ENCODE peak calls at places on chromosomes 7 and 10, in four cellular contexts. L is sigmoid colon, I is fibroblast of lung, Y is kidney epithelial cell. W is an unnamed sample.

GRCh38 chr10:3571310-3571825 is 213.6 kb downstream of the KLF6 start:
- DNase-seq in L (no peak), I (no peak), Y (no peak), W (no peak)

GRCh38 chr10:106078796-106079576 is 1085.5 kb downstream of the SORCS1 start:
- DNase-seq in L (no peak), I (no peak), Y (peak; percentile 37), W (no peak)

GRCh38 chr7:103752995-103753394 is 236.5 kb downstream of the RELN start:
- DNase-seq in L (no peak), I (peak; percentile 4), Y (no peak), W (no peak)

GRCh38 chr10:104641150-104642000 is at the start of gene SORCS3:
- DNase-seq in L (no peak), I (no peak), Y (no peak), W (no peak)

GRCh38 chr7:907158-907980 is 31.0 kb downstream of the GET4 start:
- DNase-seq in L (no peak), I (no peak), Y (no peak), W (no peak)

GRCh38 chr7:137878333-137878961 is 31.7 kb upstream of the DGKI start:
- DNase-seq in L (peak; percentile 96), I (peak; percentile 39), Y (no peak), W (no peak)

GRCh38 chr7:44466300-44467216 is 23.9 kb downstream of the NUDCD3 start:
- DNase-seq in L (no peak), I (peak; percentile 36), Y (no peak), W (no peak)

GRCh38 chr10:96673318-96674099 is 46.8 kb downstream of the PIK3AP1 start:
- DNase-seq in L (no peak), I (peak; percentile 29), Y (peak; percentile 60), W (peak; percentile 13)

GRCh38 chr7:46930336-46930735 is 651.6 kb downstream of the TNS3 start:
- DNase-seq in L (no peak), I (peak; percentile 95), Y (peak; percentile 96), W (peak; percentile 83)

GRCh38 chr10:24953350-24954074 is 1.1 kb upstream of the PRTFDC1 start:
- DNase-seq in L (no peak), I (peak; percentile 87), Y (no peak), W (no peak)

GRCh38 chr7:16367115-16367514 is 54.2 kb downstream of the CRPPA start:
- DNase-seq in L (no peak), I (no peak), Y (no peak), W (no peak)

GRCh38 chr10:34565934-34566333 is 249.2 kb downstream of the PARD3 start:
- DNase-seq in L (no peak), I (no peak), Y (no peak), W (no peak)

GRCh38 chr7:94087664-94088352 is 83.7 kb upstream of the BET1 start:
- DNase-seq in L (no peak), I (peak; percentile 84), Y (peak; percentile 52), W (peak; percentile 66)

GRCh38 chr7:2757361-2757903 is 69.4 kb downstream of the AMZ1 start:
- DNase-seq in L (peak; percentile 93), I (no peak), Y (no peak), W (no peak)

GRCh38 chr10:61901829-61902447 is 439 bp downstream of the ARID5B start:
- DNase-seq in L (no peak), I (no peak), Y (no peak), W (no peak)

GRCh38 chr10:100890696-100891271 is 22.0 kb upstream of the SLF2 start:
- DNase-seq in L (no peak), I (peak; percentile 97), Y (peak; percentile 91), W (peak; percentile 91)

GRCh38 chr7:27689045-27689877 is 26.6 kb upstream of the HIBADH start:
- DNase-seq in L (no peak), I (no peak), Y (no peak), W (no peak)

GRCh38 chr10:49272251-49273081 is 26.5 kb upstream of the C10orf71 start:
- DNase-seq in L (no peak), I (no peak), Y (no peak), W (no peak)

GRCh38 chr10:59655309-59655708 is 54.3 kb downstream of the SLC16A9 start:
- DNase-seq in L (no peak), I (no peak), Y (no peak), W (no peak)

GRCh38 chr10:111856631-111857030 is 326.9 kb downstream of the GPAM start:
- DNase-seq in L (no peak), I (no peak), Y (no peak), W (no peak)

GRCh38 chr10:1109795-1110673 is 53.8 kb downstream of the WDR37 start:
- DNase-seq in L (no peak), I (peak; percentile 74), Y (peak; percentile 88), W (peak; percentile 41)

GRCh38 chr7:27271384-27271783 is 28.8 kb downstream of the EVX1 start:
- DNase-seq in L (no peak), I (no peak), Y (no peak), W (no peak)

GRCh38 chr10:97230146-97230545 is 44.4 kb upstream of the SLIT1 start:
- DNase-seq in L (no peak), I (peak; percentile 12), Y (no peak), W (no peak)

GRCh38 chr10:52883996-52884871 is 111.7 kb upstream of the MBL2 start:
- DNase-seq in L (no peak), I (peak; percentile 80), Y (peak; percentile 83), W (peak; percentile 39)

GRCh38 chr7:15891151-15891842 is 204.8 kb upstream of the MEOX2 start:
- DNase-seq in L (no peak), I (no peak), Y (peak; percentile 49), W (no peak)

GRCh38 chr10:102919992-102920736 is 2.1 kb downstream of the CNNM2 start:
- DNase-seq in L (no peak), I (no peak), Y (no peak), W (no peak)

GRCh38 chr10:131061221-131061620 is 250.3 kb downstream of the TCERG1L start:
- DNase-seq in L (no peak), I (no peak), Y (no peak), W (no peak)
- H3K27me3 ChIP-seq in L (no peaks in the 10 kb centered on the region), I (no peaks in the 10 kb centered on the region), Y (no peaks in the 10 kb centered on the region), W (no peaks in the 10 kb centered on the region)

GRCh38 chr10:122999347-122999746 is 9.2 kb downstream of the IKZF5 start:
- DNase-seq in L (no peak), I (no peak), Y (no peak), W (no peak)

GRCh38 chr10:123000155-123000554 is 8.4 kb downstream of the IKZF5 start:
- DNase-seq in L (no peak), I (no peak), Y (no peak), W (no peak)

GRCh38 chr10:122998934-122999333 is 9.7 kb downstream of the IKZF5 start:
- DNase-seq in L (no peak), I (no peak), Y (no peak), W (no peak)

GRCh38 chr10:122997864-122998263 is 10.7 kb downstream of the IKZF5 start:
- DNase-seq in L (no peak), I (no peak), Y (no peak), W (no peak)

GRCh38 chr10:122998360-122998917 is 10.2 kb downstream of the IKZF5 start:
- DNase-seq in L (no peak), I (no peak), Y (no peak), W (no peak)
- H3K4me3 ChIP-seq in L (no peak overlapping the region), I (no peak overlapping the region), Y (no peak overlapping the region), W (no peak overlapping the region)

DNA sequence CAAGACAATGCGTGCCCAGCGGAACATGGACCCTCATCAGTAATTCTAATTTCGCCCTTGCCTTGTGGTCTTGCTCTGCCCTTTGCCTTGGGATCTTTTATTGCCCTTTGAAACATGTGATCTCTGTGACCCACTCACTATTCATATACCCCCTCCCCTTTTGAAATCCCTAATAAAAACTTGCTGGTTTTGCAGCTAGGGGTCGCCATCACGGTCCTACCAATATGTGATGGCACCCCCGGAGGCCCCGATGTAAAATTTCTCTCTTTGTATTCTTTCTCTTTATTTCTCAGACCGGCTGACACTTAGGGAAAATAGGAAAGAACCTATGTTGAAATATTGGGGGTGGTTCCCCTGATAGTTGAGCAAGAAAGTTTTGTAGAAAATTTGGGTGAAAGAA is 242.7 kb downstream of the CDK14 start:
- DNase-seq in L (no peak), I (no peak), Y (no peak), W (no peak)
- TF ChIP-seq CTCF in L (no peak), I (no peak), Y (no peak), W (no peak)

GRCh38 chr7:4048336-4048735 is 633.8 kb upstream of the FOXK1 start:
- DNase-seq in L (no peak), I (no peak), Y (no peak), W (no peak)
- H3K27me3 ChIP-seq in L (no peaks in the 10 kb centered on the region), I (no peaks in the 10 kb centered on the region), Y (no peaks in the 10 kb centered on the region), W (no peaks in the 10 kb centered on the region)

GRCh38 chr10:119207367-119207668 is at the start of gene GRK5:
- DNase-seq in L (peak; percentile 98), I (peak; percentile 98), Y (peak; percentile 70), W (peak; percentile 92)
- H3K4me3 ChIP-seq in L (peak within 1 kb of the TSS; percentile 60), I (peak within 1 kb of the TSS; percentile 77), Y (peak within 1 kb of the TSS; percentile 57), W (peak within 1 kb of the TSS; percentile 85)

W was measured in AG04450.